ENCODE peak calls at places on chromosome 15, in six cellular contexts. G is psoas muscle; O is CD8-positive, alpha-beta T cell; Y is brain microvascular endothelial cell; Z is WERI-Rb-1; J is aorta. Q is an unnamed sample.
A peak's percentile ranks its signal among the peaks of the same experiment; 100 is the strongest.

GRCh38 chr15:98881526-98882517 is 125.8 kb downstream of the PGPEP1L start:
- DNase-seq in G (no peak), O (no peak), Y (no peak), Z (no peak), J (no peak), Q (no peak)

GRCh38 chr15:68407886-68408500 is 24.0 kb downstream of the ITGA11 start:
- DNase-seq in G (no peak), O (no peak), Y (no peak), Z (no peak), J (no peak), Q (no peak)

GRCh38 chr15:81427176-81427575 is 53.2 kb upstream of the TMC3 start:
- DNase-seq in G (no peak), O (no peak), Y (no peak), Z (peak; percentile 65), J (no peak), Q (no peak)

GRCh38 chr15:61364871-61365270 is 135.8 kb upstream of the RORA start:
- DNase-seq in G (peak; percentile 48), O (no peak), Y (no peak), Z (peak; percentile 98), J (no peak), Q (no peak)

GRCh38 chr15:78840661-78841060 is 29.4 kb upstream of the ADAMTS7 start:
- DNase-seq in G (no peak), O (no peak), Y (peak; percentile 47), Z (no peak), J (peak; percentile 84), Q (no peak)

GRCh38 chr15:80951941-80952340 is 37.7 kb downstream of the MESD start:
- DNase-seq in G (no peak), O (no peak), Y (no peak), Z (no peak), J (no peak), Q (no peak)

GRCh38 chr15:89130194-89130593 is 41.9 kb downstream of the ABHD2 start:
- DNase-seq in G (no peak), O (peak; percentile 13), Y (no peak), Z (no peak), J (no peak), Q (no peak)

GRCh38 chr15:69853572-69853971 is 244.1 kb downstream of the TLE3 start:
- DNase-seq in G (no peak), O (no peak), Y (peak; percentile 80), Z (peak; percentile 22), J (no peak), Q (no peak)

GRCh38 chr15:65423150-65423976 is 616 bp upstream of the IGDCC4 start:
- DNase-seq in G (no peak), O (no peak), Y (no peak), Z (peak; percentile 36), J (peak; percentile 68), Q (no peak)

GRCh38 chr15:58040117-58040516 is 25.4 kb downstream of the ALDH1A2 start:
- DNase-seq in G (no peak), O (no peak), Y (no peak), Z (no peak), J (no peak), Q (no peak)

GRCh38 chr15:91224750-91225380 is 124.8 kb downstream of the SV2B start:
- DNase-seq in G (no peak), O (no peak), Y (peak; percentile 16), Z (peak; percentile 39), J (no peak), Q (no peak)

GRCh38 chr15:87031545-87032230 is 952.0 kb downstream of the AGBL1 start:
- DNase-seq in G (no peak), O (no peak), Y (no peak), Z (no peak), J (no peak), Q (no peak)

GRCh38 chr15:101173233-101174119 is 78.4 kb downstream of the CHSY1 start:
- DNase-seq in G (no peak), O (no peak), Y (no peak), Z (no peak), J (no peak), Q (no peak)
- H3K27ac ChIP-seq in G (no peak overlapping the region), O (no peak overlapping the region), Y (no peak overlapping the region), Z (peak overlapping the region; percentile 21), J (no peak overlapping the region), Q (peak overlapping the region; percentile 86)

GRCh38 chr15:93089855-93090305 is 869 bp upstream of the RGMA start:
- DNase-seq in G (peak; percentile 87), O (no peak), Y (no peak), Z (no peak), J (no peak), Q (no peak)

GRCh38 chr15:93091465-93091864 is 2.5 kb upstream of the RGMA start:
- DNase-seq in G (no peak), O (no peak), Y (no peak), Z (no peak), J (no peak), Q (no peak)

GRCh38 chr15:93087825-93088199 is 1.2 kb downstream of the RGMA start:
- DNase-seq in G (peak; percentile 87), O (peak; percentile 72), Y (peak; percentile 43), Z (peak; percentile 52), J (peak; percentile 91), Q (peak; percentile 65)

GRCh38 chr15:93088200-93088980 is 621 bp downstream of the RGMA start:
- DNase-seq in G (peak; percentile 83), O (peak; percentile 22), Y (no peak), Z (no peak), J (peak; percentile 83), Q (no peak)

GRCh38 chr15:93088981-93089854 is at the start of gene RGMA:
- DNase-seq in G (peak; percentile 86), O (no peak), Y (no peak), Z (no peak), J (peak; percentile 79), Q (no peak)
- H3K27ac ChIP-seq in G (peak within 1 kb of the TSS; percentile 90), O (no peak within 1 kb of the TSS), Y (no peak within 1 kb of the TSS), Z (no peak within 1 kb of the TSS), J (no peak within 1 kb of the TSS), Q (no peak within 1 kb of the TSS)

GRCh38 chr15:40048155-40048792 is 9.3 kb upstream of the SRP14 start:
- DNase-seq in G (no peak), O (peak; percentile 18), Y (no peak), Z (no peak), J (no peak), Q (no peak)
- H3K27ac ChIP-seq in G (peak overlapping the region; percentile 51), O (no peak overlapping the region), Y (peak overlapping the region; percentile 79), Z (no peak overlapping the region), J (no peak overlapping the region), Q (peak overlapping the region; percentile 90)

GRCh38 chr15:63846022-63846544 is 12.3 kb upstream of the HERC1 start:
- DNase-seq in G (no peak), O (no peak), Y (no peak), Z (no peak), J (no peak), Q (no peak)
- H3K27ac ChIP-seq in G (no peak overlapping the region), O (no peak overlapping the region), Y (no peak overlapping the region), Z (no peak overlapping the region), J (no peak overlapping the region), Q (no peak overlapping the region)

DNA sequence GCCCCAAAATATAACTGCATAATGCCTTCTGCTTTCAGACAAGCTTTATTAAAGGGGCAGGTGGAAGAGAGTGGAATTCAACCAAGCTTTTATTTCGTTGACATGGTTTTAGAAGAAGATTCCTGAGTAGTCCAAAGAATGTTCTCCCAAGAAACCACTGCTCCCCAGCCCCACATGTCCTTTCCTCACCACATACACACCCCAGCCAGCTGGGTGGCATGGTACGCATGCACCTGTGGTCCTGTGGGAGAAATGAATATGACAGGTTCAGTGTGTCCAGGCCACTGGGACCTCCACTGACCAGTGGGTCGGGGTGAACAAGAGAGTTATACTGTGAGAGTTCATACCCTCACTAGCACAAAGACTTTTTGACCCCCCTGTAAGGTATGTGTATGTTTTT is 30.2 kb downstream of the ARID3B start:
- DNase-seq in G (no peak), O (no peak), Y (no peak), Z (no peak), J (no peak), Q (no peak)
- H3K27ac ChIP-seq in G (no peak overlapping the region), O (no peak overlapping the region), Y (no peak overlapping the region), Z (peak overlapping the region; percentile 13), J (no peak overlapping the region), Q (no peak overlapping the region)